ENCODE peak calls at places on chromosomes 4 and X, in ten cellular contexts. One of them, this sample, is unnamed.

GRCh38 chr4:39609454-39609911 is 29.2 kb downstream of the SMIM14 start:
- DNase-seq in CD4-positive, alpha-beta memory T cell: no peak
- DNase-seq in stimulated activated CD8-positive, alpha-beta memory T cell treated with anti-CD3 and anti-CD28 coated beads, Interleukin-12 subunit alpha, Interleukin-12 subunit beta, amount 100 ng/mL, for 1 hour: no peak
- DNase-seq in NCI-H1436 treated with DMSO at 0.1 percent for 48 hours: no peak
- DNase-seq in ovary: no peak
- DNase-seq in LoVo: peak
- DNase-seq in posterior vena cava: no peak
- DNase-seq in hippocampal formation: no peak
- DNase-seq in HCEC 1CT: no peak
- DNase-seq in lower lobe of right lung: no peak
- DNase-seq in this sample: no peak

GRCh38 chrX:16496175-16496574 is 153.8 kb upstream of the S100G start:
- DNase-seq in HCEC 1CT: no peak
- DNase-seq in hippocampal formation: no peak
- DNase-seq in NCI-H1436 treated with DMSO at 0.1 percent for 48 hours: no peak
- DNase-seq in stimulated activated CD8-positive, alpha-beta memory T cell treated with anti-CD3 and anti-CD28 coated beads, Interleukin-12 subunit alpha, Interleukin-12 subunit beta, amount 100 ng/mL, for 1 hour: no peak
- DNase-seq in CD4-positive, alpha-beta memory T cell: no peak
- DNase-seq in LoVo: no peak
- DNase-seq in posterior vena cava: no peak
- DNase-seq in ovary: no peak
- DNase-seq in lower lobe of right lung: no peak
- DNase-seq in this sample: no peak

GRCh38 chr4:45897934-45898585 is 225.8 kb downstream of the GABRG1 start:
- DNase-seq in NCI-H1436 treated with DMSO at 0.1 percent for 48 hours: no peak
- DNase-seq in LoVo: no peak
- DNase-seq in ovary: no peak
- DNase-seq in HCEC 1CT: no peak
- DNase-seq in stimulated activated CD8-positive, alpha-beta memory T cell treated with anti-CD3 and anti-CD28 coated beads, Interleukin-12 subunit alpha, Interleukin-12 subunit beta, amount 100 ng/mL, for 1 hour: no peak
- DNase-seq in posterior vena cava: no peak
- DNase-seq in hippocampal formation: no peak
- DNase-seq in lower lobe of right lung: no peak
- DNase-seq in CD4-positive, alpha-beta memory T cell: no peak
- DNase-seq in this sample: no peak

GRCh38 chr4:47490550-47490949 is 5.5 kb downstream of the ATP10D start:
- DNase-seq in LoVo: peak
- DNase-seq in stimulated activated CD8-positive, alpha-beta memory T cell treated with anti-CD3 and anti-CD28 coated beads, Interleukin-12 subunit alpha, Interleukin-12 subunit beta, amount 100 ng/mL, for 1 hour: no peak
- DNase-seq in CD4-positive, alpha-beta memory T cell: peak
- DNase-seq in HCEC 1CT: peak
- DNase-seq in NCI-H1436 treated with DMSO at 0.1 percent for 48 hours: no peak
- DNase-seq in hippocampal formation: no peak
- DNase-seq in lower lobe of right lung: no peak
- DNase-seq in ovary: no peak
- DNase-seq in posterior vena cava: no peak
- DNase-seq in this sample: peak

GRCh38 chrX:72128881-72129280 is 2.8 kb downstream of the RTL5 start:
- DNase-seq in stimulated activated CD8-positive, alpha-beta memory T cell treated with anti-CD3 and anti-CD28 coated beads, Interleukin-12 subunit alpha, Interleukin-12 subunit beta, amount 100 ng/mL, for 1 hour: no peak
- DNase-seq in lower lobe of right lung: no peak
- DNase-seq in hippocampal formation: no peak
- DNase-seq in HCEC 1CT: peak
- DNase-seq in CD4-positive, alpha-beta memory T cell: no peak
- DNase-seq in posterior vena cava: no peak
- DNase-seq in LoVo: no peak
- DNase-seq in ovary: no peak
- DNase-seq in NCI-H1436 treated with DMSO at 0.1 percent for 48 hours: no peak
- DNase-seq in this sample: peak

GRCh38 chrX:104419211-104419610 is 146.8 kb upstream of the IL1RAPL2 start:
- DNase-seq in NCI-H1436 treated with DMSO at 0.1 percent for 48 hours: no peak
- DNase-seq in stimulated activated CD8-positive, alpha-beta memory T cell treated with anti-CD3 and anti-CD28 coated beads, Interleukin-12 subunit alpha, Interleukin-12 subunit beta, amount 100 ng/mL, for 1 hour: no peak
- DNase-seq in HCEC 1CT: no peak
- DNase-seq in lower lobe of right lung: no peak
- DNase-seq in LoVo: peak
- DNase-seq in CD4-positive, alpha-beta memory T cell: no peak
- DNase-seq in posterior vena cava: no peak
- DNase-seq in hippocampal formation: no peak
- DNase-seq in ovary: no peak
- DNase-seq in this sample: peak

GRCh38 chr4:15117270-15117946 is 115.1 kb downstream of the CPEB2 start:
- DNase-seq in LoVo: no peak
- DNase-seq in stimulated activated CD8-positive, alpha-beta memory T cell treated with anti-CD3 and anti-CD28 coated beads, Interleukin-12 subunit alpha, Interleukin-12 subunit beta, amount 100 ng/mL, for 1 hour: no peak
- DNase-seq in CD4-positive, alpha-beta memory T cell: no peak
- DNase-seq in hippocampal formation: no peak
- DNase-seq in posterior vena cava: no peak
- DNase-seq in ovary: no peak
- DNase-seq in HCEC 1CT: no peak
- DNase-seq in NCI-H1436 treated with DMSO at 0.1 percent for 48 hours: no peak
- DNase-seq in lower lobe of right lung: no peak
- DNase-seq in this sample: no peak

GRCh38 chr4:77742054-77742453 is 77.1 kb downstream of the CNOT6L start:
- DNase-seq in lower lobe of right lung: no peak
- DNase-seq in posterior vena cava: no peak
- DNase-seq in CD4-positive, alpha-beta memory T cell: no peak
- DNase-seq in stimulated activated CD8-positive, alpha-beta memory T cell treated with anti-CD3 and anti-CD28 coated beads, Interleukin-12 subunit alpha, Interleukin-12 subunit beta, amount 100 ng/mL, for 1 hour: no peak
- DNase-seq in NCI-H1436 treated with DMSO at 0.1 percent for 48 hours: no peak
- DNase-seq in ovary: no peak
- DNase-seq in LoVo: no peak
- DNase-seq in hippocampal formation: no peak
- DNase-seq in HCEC 1CT: no peak
- DNase-seq in this sample: no peak

GRCh38 chr4:106746451-106746850 is 289.7 kb downstream of the DKK2 start:
- DNase-seq in ovary: no peak
- DNase-seq in lower lobe of right lung: no peak
- DNase-seq in stimulated activated CD8-positive, alpha-beta memory T cell treated with anti-CD3 and anti-CD28 coated beads, Interleukin-12 subunit alpha, Interleukin-12 subunit beta, amount 100 ng/mL, for 1 hour: no peak
- DNase-seq in NCI-H1436 treated with DMSO at 0.1 percent for 48 hours: no peak
- DNase-seq in LoVo: no peak
- DNase-seq in HCEC 1CT: peak
- DNase-seq in hippocampal formation: no peak
- DNase-seq in posterior vena cava: no peak
- DNase-seq in CD4-positive, alpha-beta memory T cell: no peak
- DNase-seq in this sample: peak

This sample was measured in ELR.